ENCODE peak calls at places on chromosomes 11 and 22, in eight cellular contexts. R is mucosa of descending colon; T is T-helper 17 cell; C is psoas muscle; Q is CD4-positive, alpha-beta T cell; W is central memory CD8-positive, alpha-beta T cell; D is K562; A is left ventricle myocardium superior. S is an unnamed sample.

GRCh38 chr22:30178180-30179126 is 68.1 kb downstream of the LIF start:
- ATAC-seq in R (no peak), T (peak; percentile 90), C (no peak), Q (peak; percentile 76), W (no peak), D (no peak), A (no peak), S (no peak)

GRCh38 chr11:48036011-48036410 is 55.7 kb downstream of the PTPRJ start:
- ATAC-seq in R (no peak), T (peak; percentile 23), C (peak; percentile 73), Q (no peak), W (no peak), D (no peak), A (no peak), S (no peak)

GRCh38 chr22:42814215-42814614 is 42.9 kb downstream of the ARFGAP3 start:
- ATAC-seq in R (no peak), T (no peak), C (no peak), Q (no peak), W (no peak), D (no peak), A (no peak), S (no peak)

GRCh38 chr11:22192289-22192641 is 620 bp upstream of the ANO5 start:
- ATAC-seq in R (peak; percentile 78), T (no peak), C (peak; percentile 59), Q (no peak), W (no peak), D (peak; percentile 78), A (peak; percentile 32), S (no peak)

GRCh38 chr11:44600739-44601416 is 35.4 kb downstream of the CD82 start:
- ATAC-seq in R (peak; percentile 29), T (no peak), C (peak; percentile 11), Q (no peak), W (no peak), D (no peak), A (peak; percentile 59), S (peak; percentile 69)

GRCh38 chr22:42603427-42603826 is 11.3 kb downstream of the POLDIP3 start:
- ATAC-seq in R (no peak), T (no peak), C (no peak), Q (no peak), W (no peak), D (no peak), A (no peak), S (no peak)

GRCh38 chr22:49119551-49119952 is 708.1 kb downstream of the BRD1 start:
- ATAC-seq in R (no peak), T (no peak), C (no peak), Q (no peak), W (no peak), D (no peak), A (peak; percentile 55), S (no peak)

GRCh38 chr11:96084610-96085348 is 160.9 kb upstream of the MTMR2 start:
- ATAC-seq in R (no peak), T (no peak), C (no peak), Q (no peak), W (no peak), D (no peak), A (no peak), S (no peak)

GRCh38 chr11:44659641-44660040 is 67.1 kb upstream of the TSPAN18 start:
- ATAC-seq in R (no peak), T (no peak), C (peak; percentile 90), Q (no peak), W (no peak), D (no peak), A (peak; percentile 98), S (no peak)

GRCh38 chr11:13098067-13098466 is 89.0 kb downstream of the RASSF10 start:
- ATAC-seq in R (peak; percentile 42), T (no peak), C (no peak), Q (no peak), W (no peak), D (no peak), A (no peak), S (no peak)

GRCh38 chr11:118238947-118239346 is 13.2 kb downstream of the MPZL3 start:
- ATAC-seq in R (no peak), T (peak; percentile 4), C (no peak), Q (no peak), W (no peak), D (no peak), A (no peak), S (no peak)

GRCh38 chr22:24703101-24703500 is 71.4 kb downstream of the PIWIL3 start:
- ATAC-seq in R (peak; percentile 82), T (no peak), C (no peak), Q (no peak), W (no peak), D (no peak), A (peak; percentile 91), S (peak; percentile 36)

GRCh38 chr22:23251445-23252093 is 71.3 kb downstream of the BCR start:
- ATAC-seq in R (peak; percentile 78), T (peak; percentile 32), C (peak; percentile 38), Q (peak; percentile 53), W (no peak), D (peak; percentile 68), A (peak; percentile 11), S (peak; percentile 31)

GRCh38 chr22:28208036-28208435 is 289.0 kb upstream of the PITPNB start:
- ATAC-seq in R (no peak), T (no peak), C (no peak), Q (no peak), W (no peak), D (no peak), A (no peak), S (no peak)

GRCh38 chr11:2867722-2868548 is 17.6 kb downstream of the CDKN1C start:
- ATAC-seq in R (no peak), T (no peak), C (no peak), Q (no peak), W (no peak), D (peak; percentile 84), A (no peak), S (no peak)

GRCh38 chr11:111937461-111937769 is 272 bp downstream of the DIXDC1 start:
- ATAC-seq in R (no peak), T (no peak), C (no peak), Q (no peak), W (no peak), D (peak; percentile 66), A (no peak), S (no peak)

GRCh38 chr22:50714150-50714549 is 23.9 kb upstream of the ACR start:
- ATAC-seq in R (no peak), T (no peak), C (no peak), Q (no peak), W (no peak), D (no peak), A (peak; percentile 12), S (no peak)

GRCh38 chr22:37930270-37930951 is 23.0 kb downstream of the C22orf23 start:
- ATAC-seq in R (no peak), T (no peak), C (no peak), Q (no peak), W (no peak), D (no peak), A (peak; percentile 11), S (peak; percentile 28)

GRCh38 chr11:10725907-10726253 is 25.2 kb upstream of the CTR9 start:
- ATAC-seq in R (no peak), T (peak; percentile 16), C (no peak), Q (peak; percentile 24), W (no peak), D (no peak), A (no peak), S (peak; percentile 59)